ENCODE peak calls at places on chromosomes 1 and 21, in four cellular contexts. H is K562, V is GM12878, L is HepG2. B is an unnamed sample.

GRCh38 chr1:61606448-61607312 is 118.3 kb downstream of the TM2D1 start:
- DNase-seq in H (no peak), V (no peak), L (no peak), B (no peak)

GRCh38 chr1:168230709-168231108 is 4.9 kb downstream of the SFT2D2 start:
- DNase-seq in H (no peak), V (no peak), L (peak), B (no peak)

GRCh38 chr1:206685256-206685748 is 597 bp downstream of the MAPKAPK2 start:
- DNase-seq in H (peak), V (no peak), L (no peak), B (peak)

GRCh38 chr1:164637461-164638375 is 78.7 kb downstream of the PBX1 start:
- DNase-seq in H (no peak), V (no peak), L (no peak), B (no peak)

GRCh38 chr1:87834941-87835340 is 506.3 kb downstream of the LMO4 start:
- DNase-seq in H (no peak), V (no peak), L (no peak), B (no peak)

GRCh38 chr1:224684920-224685547 is 68.9 kb downstream of the CNIH3 start:
- DNase-seq in H (no peak), V (no peak), L (no peak), B (no peak)

GRCh38 chr1:116825400-116825734 is 71.1 kb downstream of the CD2 start:
- DNase-seq in H (peak), V (no peak), L (no peak), B (no peak)

GRCh38 chr1:84370831-84371394 is 27.4 kb upstream of the DNASE2B start:
- DNase-seq in H (no peak), V (no peak), L (no peak), B (no peak)

GRCh38 chr1:216926681-216927080 is 203.5 kb upstream of the ESRRG start:
- DNase-seq in H (no peak), V (no peak), L (no peak), B (peak)

GRCh38 chr1:117346206-117346928 is 20.9 kb upstream of the MAN1A2 start:
- DNase-seq in H (no peak), V (no peak), L (no peak), B (peak)

GRCh38 chr1:181801617-181802016 is 259.9 kb downstream of the ZNF648 start:
- DNase-seq in H (no peak), V (no peak), L (no peak), B (no peak)

GRCh38 chr1:31715097-31715872 is 11.5 kb upstream of the COL16A1 start:
- DNase-seq in H (peak), V (no peak), L (peak), B (peak)

GRCh38 chr1:155983191-155984023 is 5.1 kb upstream of the ARHGEF2 start:
- DNase-seq in H (peak), V (no peak), L (peak), B (peak)

GRCh38 chr1:42758641-42759040 is 8.2 kb downstream of the P3H1 start:
- DNase-seq in H (no peak), V (no peak), L (no peak), B (no peak)

GRCh38 chr1:42759114-42759513 is 7.7 kb downstream of the P3H1 start:
- DNase-seq in H (no peak), V (no peak), L (no peak), B (peak)

GRCh38 chr1:42753070-42753469 is 13.0 kb upstream of the CLDN19 start:
- DNase-seq in H (no peak), V (no peak), L (no peak), B (no peak)

GRCh38 chr1:42757892-42758275 is 8.9 kb downstream of the P3H1 start:
- DNase-seq in H (no peak), V (no peak), L (no peak), B (no peak)

DNA sequence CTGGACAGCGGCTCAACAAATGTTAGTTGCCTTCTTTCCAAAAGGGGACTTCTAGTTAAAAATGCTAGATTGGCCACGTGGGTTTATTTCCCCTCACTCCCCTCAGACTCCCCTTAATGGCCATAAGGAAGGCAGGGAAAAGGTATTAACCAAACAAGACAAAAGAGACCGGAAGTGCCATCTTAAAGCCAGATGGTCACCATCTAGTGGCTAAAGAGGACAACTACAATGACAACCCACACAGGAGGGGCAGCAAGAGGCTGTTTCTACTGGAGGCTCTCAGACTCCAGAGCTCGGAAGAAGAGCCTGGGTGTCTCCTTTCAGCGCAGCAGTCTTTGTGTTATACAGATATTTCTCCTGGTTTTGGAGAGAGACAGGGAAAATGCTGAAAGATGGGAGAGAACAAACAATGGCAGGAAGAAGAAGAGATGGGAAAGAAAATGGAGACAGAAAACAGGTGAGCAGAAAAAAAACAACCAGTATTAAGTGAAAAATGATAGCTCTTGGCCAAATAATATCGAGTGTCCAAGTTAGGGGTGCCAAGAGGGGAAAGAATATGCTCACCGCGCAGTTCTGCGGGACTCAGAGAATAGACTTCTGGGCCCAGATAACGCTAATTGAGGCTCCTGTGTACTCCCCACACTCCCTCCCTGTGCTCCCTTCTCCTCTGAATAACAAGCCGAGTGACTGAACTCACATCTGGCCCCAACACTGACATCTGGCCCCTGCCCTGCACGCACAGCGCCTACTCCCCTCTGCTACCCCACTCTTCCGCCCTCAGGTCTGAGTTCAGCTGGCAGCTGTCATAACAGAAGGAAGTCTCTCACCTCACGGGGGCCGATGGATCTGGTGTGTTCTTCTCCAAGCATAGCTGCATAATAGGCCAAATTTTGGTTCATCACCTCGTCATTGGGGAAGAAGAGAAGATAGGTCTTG is 9.6 kb downstream of the P3H1 start:
- DNase-seq in H (peak), V (no peak), L (peak), B (peak)
- H2AFZ ChIP-seq in H (no peak), V (no peak), L (no peak), B (no peak)

GRCh38 chr21:16406355-16406754 is 676.6 kb downstream of the USP25 start:
- DNase-seq in H (no peak), V (no peak), L (no peak), B (no peak)

GRCh38 chr21:16408280-16408669 is 678.5 kb downstream of the USP25 start:
- DNase-seq in H (no peak), V (no peak), L (no peak), B (no peak)

GRCh38 chr21:16402752-16403151 is 673.0 kb downstream of the USP25 start:
- DNase-seq in H (no peak), V (no peak), L (no peak), B (no peak)

GRCh38 chr21:16409341-16409740 is 679.6 kb downstream of the USP25 start:
- DNase-seq in H (no peak), V (no peak), L (no peak), B (no peak)

GRCh38 chr21:16407403-16408279 is 677.9 kb downstream of the USP25 start:
- DNase-seq in H (no peak), V (no peak), L (no peak), B (no peak)
- TF ChIP-seq JUNB in H (no peak), V (no peak), L (no peak), B (no peak)

GRCh38 chr21:35386491-35387079 is 337.5 kb upstream of the RUNX1 start:
- DNase-seq in H (peak), V (no peak), L (no peak), B (no peak)
- H2AFZ ChIP-seq in H (peak), V (no peak), L (no peak), B (peak)

DNA sequence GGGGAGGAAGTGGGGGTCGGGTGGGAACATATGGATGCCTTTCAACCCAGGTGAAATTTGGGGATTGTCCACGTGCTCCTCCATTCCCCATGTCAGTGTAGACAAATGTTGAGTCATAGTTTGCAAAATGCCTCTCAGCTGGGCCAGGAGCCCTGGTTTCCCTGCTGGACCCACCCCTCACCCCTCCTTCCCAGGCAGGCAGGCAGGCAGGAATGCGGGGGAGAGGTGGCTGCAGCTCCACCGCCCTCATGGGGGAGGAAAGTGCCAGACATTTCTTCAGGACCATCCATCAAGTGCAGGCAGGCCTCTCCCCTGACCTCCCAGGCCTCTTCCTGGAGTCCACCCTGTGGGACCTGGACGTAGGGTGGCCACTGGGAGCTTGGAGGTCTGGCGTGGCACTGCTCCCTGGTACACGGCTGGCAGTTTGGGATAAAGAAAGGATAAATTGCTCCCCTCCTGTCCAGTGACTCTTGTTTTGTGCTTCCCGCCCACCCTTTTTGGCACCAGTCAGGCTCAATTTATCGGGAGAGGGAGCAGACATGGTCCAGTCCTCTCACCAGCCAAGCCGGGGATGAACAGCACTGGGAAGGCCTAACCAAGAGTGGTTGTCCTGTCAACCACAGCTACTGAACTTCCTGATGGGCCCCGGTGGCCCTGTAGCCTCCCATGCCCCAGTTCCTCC is 18.8 kb downstream of the NPR1 start:
- DNase-seq in H (peak), V (no peak), L (peak), B (peak)
- TF ChIP-seq JUNB in H (no peak), V (no peak), L (no peak), B (no peak)

GRCh38 chr1:43802356-43802755 is 95.0 kb downstream of the ST3GAL3 start:
- DNase-seq in H (no peak), V (no peak), L (no peak), B (no peak)

GRCh38 chr1:43801203-43801602 is 93.9 kb downstream of the ST3GAL3 start:
- DNase-seq in H (no peak), V (no peak), L (no peak), B (no peak)

GRCh38 chr1:43804569-43804968 is 97.2 kb downstream of the ST3GAL3 start:
- DNase-seq in H (no peak), V (no peak), L (no peak), B (no peak)

GRCh38 chr1:43803646-43804045 is 96.3 kb downstream of the ST3GAL3 start:
- DNase-seq in H (no peak), V (no peak), L (no peak), B (no peak)

DNA sequence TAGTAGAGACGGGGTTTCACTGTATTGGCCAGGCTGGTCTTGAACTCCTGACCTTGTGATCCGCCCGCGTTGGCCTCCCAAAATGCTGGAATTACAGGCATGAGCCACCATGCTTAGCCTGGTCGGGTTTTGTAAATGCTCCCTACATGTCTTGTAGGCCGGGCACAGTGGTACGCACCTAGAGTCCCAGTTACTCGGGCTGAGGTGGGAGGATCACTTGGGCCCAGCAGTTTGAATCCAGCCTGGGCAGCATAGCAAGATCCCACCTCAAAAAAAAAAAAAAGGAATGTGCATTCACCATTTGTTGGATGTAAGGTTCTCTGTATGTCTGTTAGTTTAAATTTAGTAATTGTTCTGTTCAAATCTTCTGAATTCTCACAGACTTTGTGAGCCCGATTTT is 95.8 kb downstream of the ST3GAL3 start:
- DNase-seq in H (no peak), V (no peak), L (no peak), B (no peak)
- H2AFZ ChIP-seq in H (no peak), V (no peak), L (no peak), B (no peak)